ENCODE peak calls at places on chromosome 10, in eight cellular contexts. Z is stimulated activated naive CD8-positive, alpha-beta T cell treated with anti-CD3 and anti-CD28 coated beads, Interleukin-15, Interleukin-2, amounts not matched to agents 100 U/mL and 50 U/mL, for 24 hours; I is RCC 7860; F is progenitor cell of endocrine pancreas; W is renal cortical epithelial cell; B is colonic mucosa; C is stimulated activated CD4-positive, alpha-beta T cell treated with anti-CD3 and anti-CD28 coated beads, Interleukin-12 subunit alpha, Interleukin-12 subunit beta, amount 100 ng/mL, for 4 hours; N is LoVo. R is an unnamed sample.

GRCh38 chr10:31166606-31167005 is 134.9 kb upstream of the ZNF438 start:
- DNase-seq in Z (no peak), I (no peak), F (no peak), W (no peak), B (no peak), C (no peak), N (no peak), R (no peak)

GRCh38 chr10:21317902-21318301 is 207.6 kb downstream of the SKIDA1 start:
- DNase-seq in Z (no peak), I (peak; percentile 57), F (no peak), W (peak; percentile 65), B (no peak), C (no peak), N (no peak), R (peak; percentile 56)

GRCh38 chr10:22053048-22053447 is 49.5 kb upstream of the DNAJC1 start:
- DNase-seq in Z (no peak), I (no peak), F (no peak), W (peak; percentile 82), B (no peak), C (no peak), N (no peak), R (no peak)

GRCh38 chr10:17626656-17627055 is 9.5 kb upstream of the HACD1 start:
- DNase-seq in Z (no peak), I (no peak), F (no peak), W (no peak), B (no peak), C (no peak), N (no peak), R (no peak)

GRCh38 chr10:6748029-6748428 is 168.0 kb upstream of the PRKCQ start:
- DNase-seq in Z (no peak), I (no peak), F (no peak), W (no peak), B (no peak), C (no peak), N (no peak), R (no peak)

GRCh38 chr10:117318909-117319308 is 56.3 kb downstream of the PDZD8 start:
- DNase-seq in Z (no peak), I (no peak), F (no peak), W (no peak), B (no peak), C (no peak), N (no peak), R (no peak)

GRCh38 chr10:47049906-47050305 is 138.7 kb downstream of the PTPN20 start:
- DNase-seq in Z (no peak), I (no peak), F (peak; percentile 6), W (no peak), B (no peak), C (no peak), N (no peak), R (no peak)

GRCh38 chr10:30160431-30160982 is 101.1 kb upstream of the JCAD start:
- DNase-seq in Z (no peak), I (no peak), F (no peak), W (no peak), B (no peak), C (no peak), N (peak; percentile 47), R (peak; percentile 83)

GRCh38 chr10:17166699-17167098 is 34.8 kb downstream of the TRDMT1 start:
- DNase-seq in Z (no peak), I (no peak), F (no peak), W (no peak), B (no peak), C (no peak), N (no peak), R (peak; percentile 7)

GRCh38 chr10:64648915-64649314 is 1127.7 kb downstream of the REEP3 start:
- DNase-seq in Z (no peak), I (no peak), F (no peak), W (peak; percentile 26), B (peak; percentile 17), C (no peak), N (no peak), R (peak; percentile 12)

GRCh38 chr10:75743231-75743864 is 311.9 kb downstream of the LRMDA start:
- DNase-seq in Z (no peak), I (no peak), F (no peak), W (no peak), B (no peak), C (no peak), N (no peak), R (no peak)

GRCh38 chr10:101130984-101131961 is at the start of gene TLX1:
- DNase-seq in Z (no peak), I (no peak), F (no peak), W (no peak), B (no peak), C (no peak), N (no peak), R (peak; percentile 74)

GRCh38 chr10:64041989-64042490 is 520.8 kb downstream of the REEP3 start:
- DNase-seq in Z (no peak), I (no peak), F (no peak), W (no peak), B (no peak), C (no peak), N (no peak), R (no peak)